ENCODE peak calls at places on chromosomes 7 and 10, in four cellular contexts. G, T, U and V are unnamed samples.

GRCh38 chr10:79239275-79239779 is 107.9 kb upstream of the PPIF start:
- DNase-seq in U (no peak), T (peak), G (no peak), V (no peak)

GRCh38 chr7:141666071-141666470 is 35.9 kb downstream of the DENND11 start:
- DNase-seq in U (no peak), G (no peak), T (no peak), V (no peak)

GRCh38 chr7:130732980-130733865 is 784 bp downstream of the KLF14 start:
- DNase-seq in U (no peak), T (peak), G (peak), V (no peak)

GRCh38 chr10:43389867-43390266 is 18.4 kb downstream of the FXYD4 start:
- DNase-seq in T (no peak), G (no peak), U (no peak), V (no peak)

GRCh38 chr10:486668-487067 is 202.8 kb downstream of the DIP2C start:
- DNase-seq in T (no peak), G (no peak), U (no peak), V (no peak)

GRCh38 chr7:93620057-93620456 is 45.5 kb upstream of the CALCR start:
- DNase-seq in U (no peak), G (no peak), T (no peak), V (no peak)

GRCh38 chr7:7177044-7177517 is 5.3 kb upstream of the C1GALT1 start:
- DNase-seq in G (no peak), T (no peak), U (no peak), V (no peak)

GRCh38 chr10:102869290-102870198 is at the start of gene AS3MT:
- DNase-seq in U (no peak), T (peak), G (no peak), V (no peak)

GRCh38 chr10:44858988-44859387 is 52.1 kb upstream of the TMEM72 start:
- DNase-seq in T (no peak), G (no peak), U (no peak), V (no peak)

GRCh38 chr7:12884856-12885440 is 197.5 kb downstream of the ARL4A start:
- DNase-seq in U (no peak), G (no peak), T (no peak), V (no peak)

GRCh38 chr7:1432411-1433082 is 26.7 kb downstream of the MICALL2 start:
- DNase-seq in G (peak), U (no peak), T (peak), V (peak)

GRCh38 chr10:71581376-71581775 is 138.2 kb downstream of the C10orf105 start:
- DNase-seq in U (no peak), T (no peak), G (no peak), V (no peak)

GRCh38 chr7:24825931-24826661 is 68.8 kb upstream of the GSDME start:
- DNase-seq in U (no peak), T (no peak), G (no peak), V (no peak)

GRCh38 chr7:18064242-18064838 is 36.7 kb upstream of the PRPS1L1 start:
- DNase-seq in U (no peak), T (peak), G (no peak), V (no peak)

GRCh38 chr10:65234261-65234660 is 1691.6 kb upstream of the LRRTM3 start:
- DNase-seq in G (no peak), U (no peak), T (no peak), V (no peak)

GRCh38 chr7:55546826-55547225 is 25.5 kb downstream of the VOPP1 start:
- DNase-seq in U (no peak), T (no peak), G (peak), V (no peak)

GRCh38 chr7:87517136-87517805 is 41.8 kb upstream of the ABCB4 start:
- DNase-seq in U (no peak), G (no peak), T (no peak), V (no peak)

GRCh38 chr7:96832107-96832506 is 122.5 kb upstream of the SEM1 start:
- DNase-seq in G (no peak), T (no peak), U (no peak), V (no peak)

GRCh38 chr7:88020953-88021650 is 87.1 kb downstream of the ADAM22 start:
- DNase-seq in G (no peak), T (no peak), U (no peak), V (no peak)

GRCh38 chr10:71232089-71232998 is 20.0 kb downstream of the UNC5B start:
- DNase-seq in G (no peak), U (no peak), T (no peak), V (no peak)

GRCh38 chr10:72503241-72503640 is 122.6 kb downstream of the MICU1 start:
- DNase-seq in T (no peak), U (no peak), G (no peak), V (no peak)

GRCh38 chr7:89618269-89618668 is 536.0 kb upstream of the STEAP1 start:
- DNase-seq in G (no peak), U (no peak), T (no peak), V (no peak)

GRCh38 chr10:73537709-73538108 is 41.9 kb upstream of the PPP3CB start:
- DNase-seq in U (no peak), T (no peak), G (no peak), V (no peak)

GRCh38 chr10:680146-680545 is 9.3 kb downstream of the DIP2C start:
- DNase-seq in G (no peak), T (no peak), U (no peak), V (no peak)

GRCh38 chr10:68696018-68696417 is 25.0 kb upstream of the CCAR1 start:
- DNase-seq in T (no peak), G (no peak), U (no peak), V (no peak)

GRCh38 chr10:97101166-97101940 is 84.4 kb downstream of the SLIT1 start:
- DNase-seq in U (no peak), G (no peak), T (no peak), V (no peak)

GRCh38 chr7:134778941-134779740 is at the start of gene CALD1:
- DNase-seq in G (no peak), T (peak), U (no peak), V (no peak)

GRCh38 chr10:133442191-133442966 is 11.4 kb upstream of the SCART1 start:
- DNase-seq in G (no peak), T (no peak), U (no peak), V (no peak)

GRCh38 chr7:148894596-148894995 is 10.5 kb upstream of the EZH2 start:
- DNase-seq in G (no peak), U (no peak), T (no peak), V (no peak)

GRCh38 chr7:67863911-67864310 is 867.3 kb downstream of the TYW1 start:
- DNase-seq in U (no peak), G (no peak), T (no peak), V (no peak)

GRCh38 chr10:51699145-51699474 is 285 bp downstream of the CSTF2T start:
- DNase-seq in U (no peak), T (no peak), G (peak), V (no peak)

GRCh38 chr7:33728779-33729646 is 176.3 kb upstream of the BMPER start:
- DNase-seq in T (no peak), G (no peak), U (no peak), V (no peak)

GRCh38 chr7:74051629-74052410 is 23.8 kb downstream of the ELN start:
- DNase-seq in T (peak), U (no peak), G (no peak), V (no peak)

GRCh38 chr10:50627896-50628295 is 4.1 kb upstream of the SGMS1 start:
- DNase-seq in U (no peak), G (no peak), T (no peak), V (no peak)

GRCh38 chr7:586494-586893 is 66.8 kb upstream of the PDGFA start:
- DNase-seq in T (no peak), G (no peak), U (no peak), V (no peak)

GRCh38 chr7:1360521-1360971 is 98.7 kb downstream of the MICALL2 start:
- DNase-seq in G (no peak), U (no peak), T (no peak), V (no peak)

GRCh38 chr10:3048114-3049019 is 19.0 kb upstream of the PFKP start:
- DNase-seq in U (no peak), T (peak), G (no peak), V (no peak)

GRCh38 chr10:92873029-92873428 is 24.7 kb downstream of the EXOC6 start:
- DNase-seq in G (no peak), U (no peak), T (no peak), V (no peak)

GRCh38 chr10:91378061-91378460 is 32.1 kb upstream of the HECTD2 start:
- DNase-seq in T (no peak), U (no peak), G (peak), V (no peak)

GRCh38 chr10:70540089-70540788 is 61.7 kb downstream of the PALD1 start:
- DNase-seq in G (no peak), U (no peak), T (peak), V (no peak)